ENCODE peak calls at places on chromosomes 5 and 9, in seven cellular contexts. L is lower lobe of right lung, Q is HCT116, E is BE2C, N is uterus, G is psoas muscle, R is A549. P is an unnamed sample.
A peak's percentile ranks its signal among the peaks of the same experiment; 100 is the strongest.

GRCh38 chr9:36214571-36214970 is 23.9 kb downstream of the CLTA start:
- DNase-seq in L (no peak), Q (no peak), E (no peak), N (no peak), G (no peak), R (no peak), P (no peak)

GRCh38 chr5:77211013-77211690 is 672 bp downstream of the PDE8B start:
- DNase-seq in L (no peak), Q (no peak), E (peak; percentile 17), N (peak; percentile 28), G (no peak), R (no peak), P (no peak)

GRCh38 chr5:55578771-55579170 is 44.0 kb upstream of the PLPP1 start:
- DNase-seq in L (no peak), Q (no peak), E (no peak), N (no peak), G (no peak), R (no peak), P (no peak)

GRCh38 chr5:83549681-83550080 is 78.1 kb downstream of the VCAN start:
- DNase-seq in L (no peak), Q (no peak), E (no peak), N (no peak), G (no peak), R (no peak), P (no peak)

GRCh38 chr5:78591227-78591626 is 57.3 kb downstream of the LHFPL2 start:
- DNase-seq in L (no peak), Q (peak; percentile 36), E (no peak), N (no peak), G (no peak), R (peak; percentile 53), P (peak; percentile 70)

GRCh38 chr5:106423109-106423897 is 1247.4 kb downstream of the EFNA5 start:
- DNase-seq in L (no peak), Q (no peak), E (peak; percentile 42), N (no peak), G (no peak), R (no peak), P (no peak)

GRCh38 chr9:79501546-79501945 is 70.2 kb upstream of the TLE4 start:
- DNase-seq in L (no peak), Q (no peak), E (no peak), N (no peak), G (no peak), R (no peak), P (no peak)

GRCh38 chr9:129542761-129543160 is 78.1 kb downstream of the C9orf50 start:
- DNase-seq in L (no peak), Q (no peak), E (no peak), N (no peak), G (no peak), R (no peak), P (no peak)

GRCh38 chr9:120874861-120875565 is 2.0 kb downstream of the PHF19 start:
- DNase-seq in L (no peak), Q (no peak), E (no peak), N (no peak), G (no peak), R (no peak), P (no peak)

GRCh38 chr9:108410161-108410560 is 445.6 kb downstream of the ACTL7B start:
- DNase-seq in L (no peak), Q (no peak), E (no peak), N (no peak), G (no peak), R (no peak), P (no peak)

GRCh38 chr9:122219856-122220672 is 8.7 kb downstream of the LHX6 start:
- DNase-seq in L (no peak), Q (no peak), E (no peak), N (no peak), G (no peak), R (no peak), P (peak; percentile 38)
- H3K4me3 ChIP-seq in L (peak overlapping the region; percentile 20), Q (no peak overlapping the region), E (no peak overlapping the region), N (no peak overlapping the region), G (peak overlapping the region; percentile 51), R (no peak overlapping the region), P (peak overlapping the region; percentile 14)

DNA sequence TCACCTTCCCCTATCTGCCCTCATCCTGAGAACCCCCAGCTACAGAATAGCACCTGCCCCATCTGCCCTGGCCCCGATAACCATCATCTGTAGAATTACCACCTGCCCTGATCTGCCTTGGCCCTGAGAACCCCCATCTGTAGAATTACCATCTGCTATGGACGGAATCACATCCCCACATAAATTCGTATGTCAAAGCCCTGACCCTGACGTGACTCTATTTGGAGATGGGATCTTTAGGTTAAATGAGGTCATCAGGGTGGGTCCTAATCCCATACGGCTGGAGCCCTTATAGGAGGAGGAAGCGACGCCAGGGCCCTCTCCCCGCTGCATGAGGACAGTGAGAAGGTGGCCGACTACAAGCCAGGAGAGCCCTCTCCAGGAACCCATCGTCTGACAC is 32.6 kb downstream of the SARDH start:
- DNase-seq in L (no peak), Q (no peak), E (no peak), N (no peak), G (no peak), R (no peak), P (no peak)
- H3K4me1 ChIP-seq in L (peaks cover 31% of the 10 kb centered on the region), Q (no peaks in the 10 kb centered on the region), E (peaks cover 20% of the 10 kb centered on the region), N (no peaks in the 10 kb centered on the region), G (no peaks in the 10 kb centered on the region), R (no peaks in the 10 kb centered on the region), P (no peaks in the 10 kb centered on the region)

DNA sequence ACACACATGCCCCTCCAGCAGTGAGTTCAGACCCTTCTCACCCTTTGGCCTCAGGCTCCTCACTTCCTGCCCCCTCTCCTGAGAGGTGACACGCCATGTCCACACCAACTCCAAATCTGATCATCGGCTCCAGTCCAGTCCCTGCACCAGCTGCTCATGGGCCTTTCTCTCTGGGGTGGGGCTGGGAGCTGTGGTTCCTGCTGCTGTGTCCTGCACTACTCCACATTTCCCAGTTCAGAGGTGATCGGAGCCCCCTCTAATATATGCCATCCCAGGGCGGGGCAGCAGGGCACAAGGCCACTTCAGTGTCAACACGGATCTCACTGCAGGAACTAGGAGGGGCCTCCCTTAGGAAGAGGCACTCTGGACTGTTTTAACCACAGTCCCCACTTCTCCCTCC is 91.5 kb downstream of the ADAMTS2 start:
- DNase-seq in L (no peak), Q (no peak), E (no peak), N (peak; percentile 1), G (no peak), R (no peak), P (no peak)
- H3K4me3 ChIP-seq in L (no peak overlapping the region), Q (no peak overlapping the region), E (no peak overlapping the region), N (no peak overlapping the region), G (no peak overlapping the region), R (no peak overlapping the region), P (no peak overlapping the region)

DNA sequence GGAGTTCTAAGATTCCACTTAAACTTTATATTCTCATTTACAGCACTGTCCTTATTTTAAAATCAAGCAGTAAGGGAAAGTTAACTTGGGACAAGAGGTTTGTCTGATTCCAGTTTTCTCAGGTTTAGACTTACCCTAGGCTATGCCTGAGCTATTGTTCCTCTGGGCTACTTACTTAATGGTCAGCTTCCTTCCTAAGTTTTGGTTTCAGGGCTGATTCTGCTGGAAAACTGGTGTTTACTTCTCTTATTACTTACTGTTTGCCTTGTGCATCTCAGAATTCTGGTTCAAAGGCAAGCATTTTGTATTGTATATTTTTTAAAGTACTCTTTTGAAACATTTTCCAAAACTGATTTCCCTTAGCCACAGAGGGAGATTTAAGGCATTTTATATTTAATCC is 289.8 kb downstream of the ARHGAP26 start:
- DNase-seq in L (no peak), Q (no peak), E (no peak), N (no peak), G (no peak), R (no peak), P (no peak)
- H3K4me1 ChIP-seq in L (peaks cover 58% of the 10 kb centered on the region), Q (no peaks in the 10 kb centered on the region), E (no peaks in the 10 kb centered on the region), N (peaks cover 6% of the 10 kb centered on the region), G (peaks cover 95% of the 10 kb centered on the region), R (peaks cover 47% of the 10 kb centered on the region), P (peaks cover 28% of the 10 kb centered on the region)

GRCh38 chr5:1492757-1493156 is 31.0 kb downstream of the LPCAT1 start:
- DNase-seq in L (no peak), Q (no peak), E (no peak), N (no peak), G (no peak), R (no peak), P (no peak)

GRCh38 chr5:1493941-1494340 is 29.8 kb downstream of the LPCAT1 start:
- DNase-seq in L (no peak), Q (no peak), E (no peak), N (no peak), G (no peak), R (no peak), P (no peak)

GRCh38 chr5:1495525-1495897 is 28.2 kb downstream of the LPCAT1 start:
- DNase-seq in L (no peak), Q (no peak), E (no peak), N (no peak), G (no peak), R (no peak), P (no peak)

GRCh38 chr5:1493413-1493812 is 30.3 kb downstream of the LPCAT1 start:
- DNase-seq in L (no peak), Q (no peak), E (no peak), N (no peak), G (no peak), R (no peak), P (no peak)

DNA sequence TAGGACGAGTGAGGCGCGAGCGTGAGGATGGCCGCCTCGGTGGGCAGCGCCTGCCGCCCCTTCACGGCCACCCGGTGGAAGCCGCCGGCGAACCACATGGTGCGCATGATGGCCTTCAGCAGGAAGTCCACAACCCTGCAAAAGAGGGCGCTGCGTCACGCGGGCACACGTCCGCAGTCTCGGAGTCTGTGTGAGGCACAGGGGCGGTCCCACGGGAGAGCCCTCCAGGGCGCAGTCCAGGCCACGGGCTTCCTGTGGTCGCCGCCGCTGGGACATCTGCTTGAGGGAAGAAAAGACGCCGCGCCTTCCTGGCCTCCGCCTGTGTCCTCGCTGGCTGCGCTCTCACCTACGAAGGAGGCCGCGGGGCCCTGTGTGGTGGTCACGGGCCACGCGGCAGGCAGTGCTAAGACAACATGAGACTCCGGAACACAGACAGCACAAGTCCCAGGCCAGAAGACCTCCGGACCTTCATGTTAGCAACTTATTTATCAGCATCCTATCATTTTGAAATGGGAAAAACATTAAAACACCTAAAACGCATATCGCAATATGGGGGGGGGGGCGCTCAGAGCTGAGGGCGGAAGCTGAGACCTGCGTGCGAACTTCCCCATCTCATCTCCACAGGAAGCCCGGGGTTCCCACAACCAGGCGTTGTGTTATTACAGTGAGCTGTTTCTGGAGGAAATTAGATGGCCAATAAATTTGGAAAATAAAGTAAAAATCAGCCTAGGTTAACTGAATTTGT is 28.8 kb downstream of the LPCAT1 start:
- DNase-seq in L (peak; percentile 79), Q (no peak), E (no peak), N (no peak), G (no peak), R (no peak), P (no peak)
- H3K4me3 ChIP-seq in L (peak overlapping the region; percentile 6), Q (no peak overlapping the region), E (no peak overlapping the region), N (no peak overlapping the region), G (no peak overlapping the region), R (no peak overlapping the region), P (no peak overlapping the region)

GRCh38 chr5:126810983-126811382 is 34.0 kb downstream of the LMNB1 start:
- DNase-seq in L (no peak), Q (no peak), E (no peak), N (no peak), G (no peak), R (no peak), P (no peak)
- H3K4me1 ChIP-seq in L (peaks cover 15% of the 10 kb centered on the region), Q (no peaks in the 10 kb centered on the region), E (no peaks in the 10 kb centered on the region), N (no peaks in the 10 kb centered on the region), G (no peaks in the 10 kb centered on the region), R (peaks cover 19% of the 10 kb centered on the region), P (peaks cover 15% of the 10 kb centered on the region)